ENCODE peak calls at places on chromosomes 1 and 21, in five cellular contexts. One of them, this sample, is unnamed.

GRCh38 chr1:207867136-207868081 is 43.5 kb downstream of the CD34 start:
- DNase-seq in PC-3: no peak
- DNase-seq in upper lobe of left lung: peak; percentile 57
- DNase-seq in fibroblast of lung: peak; percentile 12
- DNase-seq in CD8-positive, alpha-beta T cell: no peak
- DNase-seq in this sample: no peak

GRCh38 chr1:7390604-7391000 is 380.5 kb upstream of the VAMP3 start:
- DNase-seq in PC-3: no peak
- DNase-seq in upper lobe of left lung: no peak
- DNase-seq in fibroblast of lung: no peak
- DNase-seq in CD8-positive, alpha-beta T cell: no peak
- DNase-seq in this sample: no peak

GRCh38 chr21:17729455-17729854 is 89.7 kb downstream of the C21orf91 start:
- DNase-seq in PC-3: no peak
- DNase-seq in upper lobe of left lung: no peak
- DNase-seq in fibroblast of lung: no peak
- DNase-seq in CD8-positive, alpha-beta T cell: no peak
- DNase-seq in this sample: no peak

GRCh38 chr1:173201968-173202367 is 5.2 kb downstream of the TNFSF4 start:
- DNase-seq in PC-3: no peak
- DNase-seq in upper lobe of left lung: no peak
- DNase-seq in fibroblast of lung: no peak
- DNase-seq in CD8-positive, alpha-beta T cell: no peak
- DNase-seq in this sample: no peak

GRCh38 chr1:54274448-54274847 is 74.5 kb downstream of the MRPL37 start:
- DNase-seq in PC-3: no peak
- DNase-seq in upper lobe of left lung: no peak
- DNase-seq in fibroblast of lung: no peak
- DNase-seq in CD8-positive, alpha-beta T cell: no peak
- DNase-seq in this sample: no peak

GRCh38 chr1:234281826-234282489 is 91.3 kb upstream of the COA6 start:
- DNase-seq in PC-3: no peak
- DNase-seq in upper lobe of left lung: no peak
- DNase-seq in fibroblast of lung: no peak
- DNase-seq in CD8-positive, alpha-beta T cell: no peak
- DNase-seq in this sample: no peak

GRCh38 chr1:195745170-195746009 is 862.9 kb downstream of the KCNT2 start:
- DNase-seq in PC-3: peak; percentile 33
- DNase-seq in upper lobe of left lung: no peak
- DNase-seq in fibroblast of lung: peak; percentile 21
- DNase-seq in CD8-positive, alpha-beta T cell: no peak
- DNase-seq in this sample: peak; percentile 57

GRCh38 chr1:31182352-31182751 is 57.3 kb downstream of the NKAIN1 start:
- DNase-seq in PC-3: peak; percentile 94
- DNase-seq in upper lobe of left lung: peak; percentile 57
- DNase-seq in fibroblast of lung: peak; percentile 95
- DNase-seq in CD8-positive, alpha-beta T cell: peak; percentile 26
- DNase-seq in this sample: peak; percentile 92

GRCh38 chr1:116508984-116509980 is 61.5 kb downstream of the CD58 start:
- DNase-seq in PC-3: peak; percentile 70
- DNase-seq in upper lobe of left lung: no peak
- DNase-seq in fibroblast of lung: peak; percentile 90
- DNase-seq in CD8-positive, alpha-beta T cell: no peak
- DNase-seq in this sample: peak; percentile 87

GRCh38 chr1:44803312-44804095 is 3.3 kb downstream of the PLK3 start:
- DNase-seq in PC-3: no peak
- DNase-seq in upper lobe of left lung: no peak
- DNase-seq in fibroblast of lung: no peak
- DNase-seq in CD8-positive, alpha-beta T cell: no peak
- DNase-seq in this sample: no peak

GRCh38 chr1:119316870-119317416 is 51.6 kb upstream of the HAO2 start:
- DNase-seq in PC-3: peak; percentile 21
- DNase-seq in upper lobe of left lung: no peak
- DNase-seq in fibroblast of lung: no peak
- DNase-seq in CD8-positive, alpha-beta T cell: no peak
- DNase-seq in this sample: no peak

GRCh38 chr1:174322202-174322862 is 125.4 kb upstream of the GPR52 start:
- DNase-seq in PC-3: no peak
- DNase-seq in upper lobe of left lung: no peak
- DNase-seq in fibroblast of lung: no peak
- DNase-seq in CD8-positive, alpha-beta T cell: no peak
- DNase-seq in this sample: peak; percentile 73

GRCh38 chr1:93907718-93908117 is 1.5 kb downstream of the GCLM start:
- DNase-seq in PC-3: peak; percentile 54
- DNase-seq in upper lobe of left lung: no peak
- DNase-seq in fibroblast of lung: peak; percentile 51
- DNase-seq in CD8-positive, alpha-beta T cell: no peak
- DNase-seq in this sample: peak; percentile 1

GRCh38 chr21:16968436-16968835 is 544.4 kb upstream of the CXADR start:
- DNase-seq in PC-3: no peak
- DNase-seq in upper lobe of left lung: no peak
- DNase-seq in fibroblast of lung: no peak
- DNase-seq in CD8-positive, alpha-beta T cell: no peak
- DNase-seq in this sample: no peak

GRCh38 chr1:244599937-244600350 is 53.0 kb upstream of the DESI2 start:
- DNase-seq in PC-3: peak; percentile 98
- DNase-seq in upper lobe of left lung: peak; percentile 29
- DNase-seq in fibroblast of lung: peak; percentile 97
- DNase-seq in CD8-positive, alpha-beta T cell: peak; percentile 6
- DNase-seq in this sample: peak; percentile 94

GRCh38 chr21:35528109-35529042 is 479.3 kb upstream of the RUNX1 start:
- DNase-seq in PC-3: no peak
- DNase-seq in upper lobe of left lung: peak; percentile 32
- DNase-seq in fibroblast of lung: peak; percentile 20
- DNase-seq in CD8-positive, alpha-beta T cell: peak; percentile 31
- DNase-seq in this sample: no peak

GRCh38 chr1:115557715-115558114 is 84.1 kb upstream of the VANGL1 start:
- DNase-seq in PC-3: no peak
- DNase-seq in upper lobe of left lung: no peak
- DNase-seq in fibroblast of lung: no peak
- DNase-seq in CD8-positive, alpha-beta T cell: no peak
- DNase-seq in this sample: peak; percentile 52

GRCh38 chr1:191641420-191642215 is 516.6 kb upstream of the RGS18 start:
- DNase-seq in PC-3: peak; percentile 59
- DNase-seq in upper lobe of left lung: no peak
- DNase-seq in fibroblast of lung: peak; percentile 15
- DNase-seq in CD8-positive, alpha-beta T cell: no peak
- DNase-seq in this sample: peak; percentile 35

GRCh38 chr1:2945821-2946231 is 75.4 kb upstream of the ACTRT2 start:
- DNase-seq in PC-3: no peak
- DNase-seq in upper lobe of left lung: no peak
- DNase-seq in fibroblast of lung: no peak
- DNase-seq in CD8-positive, alpha-beta T cell: no peak
- DNase-seq in this sample: no peak

GRCh38 chr1:208154679-208155078 is 89.5 kb downstream of the PLXNA2 start:
- DNase-seq in PC-3: peak; percentile 21
- DNase-seq in upper lobe of left lung: peak; percentile 57
- DNase-seq in fibroblast of lung: no peak
- DNase-seq in CD8-positive, alpha-beta T cell: no peak
- DNase-seq in this sample: no peak

GRCh38 chr1:201252833-201253810 is 30.2 kb upstream of the PKP1 start:
- DNase-seq in PC-3: no peak
- DNase-seq in upper lobe of left lung: no peak
- DNase-seq in fibroblast of lung: no peak
- DNase-seq in CD8-positive, alpha-beta T cell: no peak
- DNase-seq in this sample: no peak

GRCh38 chr1:219460561-219461511 is 152.1 kb downstream of the ZC3H11B start:
- DNase-seq in PC-3: no peak
- DNase-seq in upper lobe of left lung: no peak
- DNase-seq in fibroblast of lung: peak; percentile 56
- DNase-seq in CD8-positive, alpha-beta T cell: no peak
- DNase-seq in this sample: peak; percentile 77

GRCh38 chr1:227225715-227226346 is 92.5 kb downstream of the CDC42BPA start:
- DNase-seq in PC-3: peak; percentile 98
- DNase-seq in upper lobe of left lung: no peak
- DNase-seq in fibroblast of lung: peak; percentile 67
- DNase-seq in CD8-positive, alpha-beta T cell: no peak
- DNase-seq in this sample: peak; percentile 95
- H3K27ac ChIP-seq in PC-3: peak overlapping the region; percentile 52
- H3K27ac ChIP-seq in upper lobe of left lung: no peak overlapping the region
- H3K27ac ChIP-seq in fibroblast of lung: no peak overlapping the region
- H3K27ac ChIP-seq in CD8-positive, alpha-beta T cell: no peak overlapping the region
- H3K27ac ChIP-seq in this sample: peak overlapping the region; percentile 8

GRCh38 chr1:168088511-168089325 is 48.0 kb downstream of the GPR161 start:
- DNase-seq in PC-3: peak; percentile 77
- DNase-seq in upper lobe of left lung: no peak
- DNase-seq in fibroblast of lung: no peak
- DNase-seq in CD8-positive, alpha-beta T cell: no peak
- DNase-seq in this sample: no peak
- H3K27ac ChIP-seq in PC-3: peak overlapping the region; percentile 42
- H3K27ac ChIP-seq in upper lobe of left lung: no peak overlapping the region
- H3K27ac ChIP-seq in fibroblast of lung: no peak overlapping the region
- H3K27ac ChIP-seq in CD8-positive, alpha-beta T cell: no peak overlapping the region
- H3K27ac ChIP-seq in this sample: no peak overlapping the region

DNA sequence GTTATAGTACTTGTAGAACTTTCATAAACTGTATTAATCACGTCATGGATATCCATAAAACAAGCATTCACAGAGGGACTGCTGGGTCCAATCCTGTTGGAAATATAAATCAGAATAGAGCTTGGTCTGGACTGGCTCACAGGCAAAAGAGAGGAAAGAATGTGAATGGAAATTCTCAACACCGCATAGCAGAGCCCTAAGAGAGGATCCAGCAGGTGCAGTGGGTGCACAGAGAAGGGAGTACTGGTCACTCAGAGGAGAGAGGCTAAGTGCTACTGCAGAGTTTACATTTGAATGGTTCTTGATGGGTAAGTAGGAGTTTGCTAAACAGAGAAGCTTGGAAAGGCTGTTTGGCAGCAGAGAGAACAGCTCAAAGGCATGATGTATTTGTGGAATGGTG is 231.7 kb downstream of the PAPPA2 start:
- DNase-seq in PC-3: no peak
- DNase-seq in upper lobe of left lung: no peak
- DNase-seq in fibroblast of lung: no peak
- DNase-seq in CD8-positive, alpha-beta T cell: no peak
- DNase-seq in this sample: no peak
- H3K27ac ChIP-seq in PC-3: no peak overlapping the region
- H3K27ac ChIP-seq in upper lobe of left lung: no peak overlapping the region
- H3K27ac ChIP-seq in fibroblast of lung: no peak overlapping the region
- H3K27ac ChIP-seq in CD8-positive, alpha-beta T cell: no peak overlapping the region
- H3K27ac ChIP-seq in this sample: no peak overlapping the region

GRCh38 chr1:25021586-25022215 is 91.6 kb upstream of the RUNX3 start:
- DNase-seq in PC-3: no peak
- DNase-seq in upper lobe of left lung: no peak
- DNase-seq in fibroblast of lung: no peak
- DNase-seq in CD8-positive, alpha-beta T cell: no peak
- DNase-seq in this sample: no peak
- H3K27ac ChIP-seq in PC-3: no peak overlapping the region
- H3K27ac ChIP-seq in upper lobe of left lung: peak overlapping the region; percentile 86
- H3K27ac ChIP-seq in fibroblast of lung: no peak overlapping the region
- H3K27ac ChIP-seq in CD8-positive, alpha-beta T cell: peak overlapping the region; percentile 63
- H3K27ac ChIP-seq in this sample: peak overlapping the region; percentile 93

GRCh38 chr1:11978290-11978689 is 2.0 kb upstream of the MFN2 start:
- DNase-seq in PC-3: no peak
- DNase-seq in upper lobe of left lung: no peak
- DNase-seq in fibroblast of lung: no peak
- DNase-seq in CD8-positive, alpha-beta T cell: no peak
- DNase-seq in this sample: no peak
- H3K27ac ChIP-seq in PC-3: no peak overlapping the region
- H3K27ac ChIP-seq in upper lobe of left lung: no peak overlapping the region
- H3K27ac ChIP-seq in fibroblast of lung: no peak overlapping the region
- H3K27ac ChIP-seq in CD8-positive, alpha-beta T cell: no peak overlapping the region
- H3K27ac ChIP-seq in this sample: no peak overlapping the region

GRCh38 chr1:51699376-51699775 is 82.5 kb downstream of the OSBPL9 start:
- DNase-seq in PC-3: no peak
- DNase-seq in upper lobe of left lung: no peak
- DNase-seq in fibroblast of lung: no peak
- DNase-seq in CD8-positive, alpha-beta T cell: no peak
- DNase-seq in this sample: no peak
- H3K27ac ChIP-seq in PC-3: no peak overlapping the region
- H3K27ac ChIP-seq in upper lobe of left lung: no peak overlapping the region
- H3K27ac ChIP-seq in fibroblast of lung: no peak overlapping the region
- H3K27ac ChIP-seq in CD8-positive, alpha-beta T cell: no peak overlapping the region
- H3K27ac ChIP-seq in this sample: no peak overlapping the region

GRCh38 chr1:229874150-229874549 is 192.9 kb upstream of the GALNT2 start:
- DNase-seq in PC-3: peak; percentile 30
- DNase-seq in upper lobe of left lung: no peak
- DNase-seq in fibroblast of lung: no peak
- DNase-seq in CD8-positive, alpha-beta T cell: no peak
- DNase-seq in this sample: peak; percentile 35
- H3K27ac ChIP-seq in PC-3: no peak overlapping the region
- H3K27ac ChIP-seq in upper lobe of left lung: no peak overlapping the region
- H3K27ac ChIP-seq in fibroblast of lung: no peak overlapping the region
- H3K27ac ChIP-seq in CD8-positive, alpha-beta T cell: no peak overlapping the region
- H3K27ac ChIP-seq in this sample: no peak overlapping the region

DNA sequence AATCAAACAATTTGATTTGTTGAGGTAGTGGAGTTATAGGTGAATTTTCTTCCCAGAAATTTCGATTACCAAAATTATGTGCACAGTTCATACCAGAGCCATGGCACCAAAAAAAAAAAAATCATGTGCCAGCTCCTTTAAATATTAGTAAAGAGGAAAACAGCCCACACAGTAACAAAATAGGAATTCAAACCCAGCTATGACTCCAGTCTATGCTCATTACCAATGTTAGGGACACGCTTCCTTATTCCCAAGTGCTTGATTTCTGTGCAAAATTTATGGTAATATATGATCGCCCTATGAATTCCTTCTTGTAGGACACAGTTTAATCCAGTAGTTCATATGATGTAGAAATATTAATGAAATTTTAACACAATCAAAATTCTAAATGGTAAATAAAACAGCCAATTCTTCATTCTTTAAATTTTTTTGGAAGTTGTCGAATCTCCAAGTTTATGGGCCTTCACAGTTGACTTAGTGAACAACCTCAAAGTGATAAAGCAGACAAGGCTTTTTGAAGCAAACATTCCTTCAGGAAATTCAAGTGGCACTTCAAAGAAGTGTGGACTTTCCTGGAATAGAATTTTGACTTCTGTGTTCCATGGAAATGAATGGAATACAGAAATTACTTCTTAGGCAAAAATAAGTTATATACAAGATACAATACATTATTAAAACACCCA is 1.9 kb downstream of the TOR1AIP2 start:
- DNase-seq in PC-3: no peak
- DNase-seq in upper lobe of left lung: no peak
- DNase-seq in fibroblast of lung: no peak
- DNase-seq in CD8-positive, alpha-beta T cell: no peak
- DNase-seq in this sample: no peak
- H3K27ac ChIP-seq in PC-3: no peak overlapping the region
- H3K27ac ChIP-seq in upper lobe of left lung: peak overlapping the region; percentile 89
- H3K27ac ChIP-seq in fibroblast of lung: no peak overlapping the region
- H3K27ac ChIP-seq in CD8-positive, alpha-beta T cell: no peak overlapping the region
- H3K27ac ChIP-seq in this sample: no peak overlapping the region

GRCh38 chr1:223421025-223421424 is 27.8 kb downstream of the CCDC185 start:
- DNase-seq in PC-3: no peak
- DNase-seq in upper lobe of left lung: no peak
- DNase-seq in fibroblast of lung: no peak
- DNase-seq in CD8-positive, alpha-beta T cell: no peak
- DNase-seq in this sample: no peak
- H3K27ac ChIP-seq in PC-3: no peak overlapping the region
- H3K27ac ChIP-seq in upper lobe of left lung: no peak overlapping the region
- H3K27ac ChIP-seq in fibroblast of lung: no peak overlapping the region
- H3K27ac ChIP-seq in CD8-positive, alpha-beta T cell: no peak overlapping the region
- H3K27ac ChIP-seq in this sample: no peak overlapping the region